ENCODE peak calls at places on chromosomes 11 and 22, in seven cellular contexts. One of them, this sample, is unnamed.

GRCh38 chr11:109853156-109853776 is 239.9 kb upstream of the ZC3H12C start:
- DNase-seq in left ventricle myocardium inferior: no peak
- DNase-seq in T-helper 2 cell: no peak
- DNase-seq in NCI-H748 treated with DMSO at 0.1 percent for 48 hours: peak; percentile 7
- DNase-seq in HCT116: peak; percentile 79
- DNase-seq in psoas muscle: no peak
- DNase-seq in caudate nucleus: no peak
- DNase-seq in this sample: peak; percentile 44

GRCh38 chr11:16392646-16393045 is 36.3 kb upstream of the SOX6 start:
- DNase-seq in left ventricle myocardium inferior: no peak
- DNase-seq in T-helper 2 cell: no peak
- DNase-seq in NCI-H748 treated with DMSO at 0.1 percent for 48 hours: no peak
- DNase-seq in HCT116: no peak
- DNase-seq in psoas muscle: no peak
- DNase-seq in caudate nucleus: no peak
- DNase-seq in this sample: no peak

GRCh38 chr11:2419638-2420501 is 19.3 kb downstream of the TSSC4 start:
- DNase-seq in left ventricle myocardium inferior: peak; percentile 77
- DNase-seq in T-helper 2 cell: peak; percentile 38
- DNase-seq in NCI-H748 treated with DMSO at 0.1 percent for 48 hours: peak; percentile 57
- DNase-seq in HCT116: peak; percentile 52
- DNase-seq in psoas muscle: peak; percentile 86
- DNase-seq in caudate nucleus: no peak
- DNase-seq in this sample: no peak

GRCh38 chr22:41511521-41511968 is 32.7 kb downstream of the POLR3H start:
- DNase-seq in left ventricle myocardium inferior: no peak
- DNase-seq in T-helper 2 cell: no peak
- DNase-seq in NCI-H748 treated with DMSO at 0.1 percent for 48 hours: no peak
- DNase-seq in HCT116: no peak
- DNase-seq in psoas muscle: peak; percentile 54
- DNase-seq in caudate nucleus: no peak
- DNase-seq in this sample: no peak

GRCh38 chr11:80960331-80961095 is 1519.7 kb upstream of the TENM4 start:
- DNase-seq in left ventricle myocardium inferior: no peak
- DNase-seq in T-helper 2 cell: no peak
- DNase-seq in NCI-H748 treated with DMSO at 0.1 percent for 48 hours: no peak
- DNase-seq in HCT116: no peak
- DNase-seq in psoas muscle: no peak
- DNase-seq in caudate nucleus: no peak
- DNase-seq in this sample: no peak

GRCh38 chr11:118914178-118914918 is 11.4 kb downstream of the BCL9L start:
- DNase-seq in left ventricle myocardium inferior: peak; percentile 46
- DNase-seq in T-helper 2 cell: peak; percentile 38
- DNase-seq in NCI-H748 treated with DMSO at 0.1 percent for 48 hours: no peak
- DNase-seq in HCT116: no peak
- DNase-seq in psoas muscle: peak; percentile 72
- DNase-seq in caudate nucleus: no peak
- DNase-seq in this sample: no peak

GRCh38 chr11:61004037-61004641 is 32.7 kb downstream of the CD6 start:
- DNase-seq in left ventricle myocardium inferior: no peak
- DNase-seq in T-helper 2 cell: no peak
- DNase-seq in NCI-H748 treated with DMSO at 0.1 percent for 48 hours: no peak
- DNase-seq in HCT116: no peak
- DNase-seq in psoas muscle: no peak
- DNase-seq in caudate nucleus: no peak
- DNase-seq in this sample: peak; percentile 58

GRCh38 chr11:118051136-118051610 is 25.7 kb upstream of the TMPRSS4 start:
- DNase-seq in left ventricle myocardium inferior: no peak
- DNase-seq in T-helper 2 cell: no peak
- DNase-seq in NCI-H748 treated with DMSO at 0.1 percent for 48 hours: no peak
- DNase-seq in HCT116: no peak
- DNase-seq in psoas muscle: no peak
- DNase-seq in caudate nucleus: no peak
- DNase-seq in this sample: no peak

GRCh38 chr11:60164550-60165075 is 18.3 kb downstream of the MS4A6A start:
- DNase-seq in left ventricle myocardium inferior: no peak
- DNase-seq in T-helper 2 cell: no peak
- DNase-seq in NCI-H748 treated with DMSO at 0.1 percent for 48 hours: no peak
- DNase-seq in HCT116: no peak
- DNase-seq in psoas muscle: no peak
- DNase-seq in caudate nucleus: no peak
- DNase-seq in this sample: no peak

GRCh38 chr22:42500164-42500835 is 19.3 kb downstream of the RRP7A start:
- DNase-seq in left ventricle myocardium inferior: peak; percentile 82
- DNase-seq in T-helper 2 cell: peak; percentile 75
- DNase-seq in NCI-H748 treated with DMSO at 0.1 percent for 48 hours: no peak
- DNase-seq in HCT116: peak; percentile 13
- DNase-seq in psoas muscle: peak; percentile 93
- DNase-seq in caudate nucleus: peak; percentile 85
- DNase-seq in this sample: peak; percentile 10

GRCh38 chr11:120336641-120337132 is 474 bp downstream of the ARHGEF12 start:
- DNase-seq in left ventricle myocardium inferior: peak; percentile 53
- DNase-seq in T-helper 2 cell: no peak
- DNase-seq in NCI-H748 treated with DMSO at 0.1 percent for 48 hours: no peak
- DNase-seq in HCT116: no peak
- DNase-seq in psoas muscle: peak; percentile 82
- DNase-seq in caudate nucleus: no peak
- DNase-seq in this sample: no peak

GRCh38 chr22:41471606-41472005 is 2.7 kb downstream of the ACO2 start:
- DNase-seq in left ventricle myocardium inferior: no peak
- DNase-seq in T-helper 2 cell: no peak
- DNase-seq in NCI-H748 treated with DMSO at 0.1 percent for 48 hours: no peak
- DNase-seq in HCT116: no peak
- DNase-seq in psoas muscle: no peak
- DNase-seq in caudate nucleus: no peak
- DNase-seq in this sample: no peak

GRCh38 chr11:3046190-3046589 is 11.0 kb downstream of the CARS1 start:
- DNase-seq in left ventricle myocardium inferior: no peak
- DNase-seq in T-helper 2 cell: no peak
- DNase-seq in NCI-H748 treated with DMSO at 0.1 percent for 48 hours: no peak
- DNase-seq in HCT116: no peak
- DNase-seq in psoas muscle: peak; percentile 74
- DNase-seq in caudate nucleus: no peak
- DNase-seq in this sample: no peak

GRCh38 chr22:40603088-40603605 is 33.4 kb downstream of the MRTFA start:
- DNase-seq in left ventricle myocardium inferior: no peak
- DNase-seq in T-helper 2 cell: no peak
- DNase-seq in NCI-H748 treated with DMSO at 0.1 percent for 48 hours: no peak
- DNase-seq in HCT116: no peak
- DNase-seq in psoas muscle: no peak
- DNase-seq in caudate nucleus: no peak
- DNase-seq in this sample: peak; percentile 57

This sample was measured in retinal pigment epithelial cell.